ENCODE peak calls at places on chromosomes 11 and 22, in nine cellular contexts. Q is lower lobe of right lung, D is keratinocyte, V is tibial nerve, O is vagina, F is uterus, U is left lung, H is GM12865, Y is neural crest cell. S is an unnamed sample.

GRCh38 chr11:90113541-90113940 is 20.9 kb upstream of the NAALAD2 start:
- DNase-seq in Q (no peak), D (no peak), V (no peak), O (no peak), F (no peak), U (no peak), H (no peak), Y (no peak), S (no peak)

GRCh38 chr11:3087821-3088800 is 30.9 kb upstream of the CARS1 start:
- DNase-seq in Q (no peak), D (no peak), V (no peak), O (no peak), F (no peak), U (no peak), H (no peak), Y (no peak), S (no peak)

GRCh38 chr22:41350087-41350486 is 31.7 kb upstream of the TEF start:
- DNase-seq in Q (no peak), D (no peak), V (no peak), O (no peak), F (no peak), U (no peak), H (no peak), Y (no peak), S (no peak)

GRCh38 chr22:29148036-29148435 is 57.7 kb upstream of the EMID1 start:
- DNase-seq in Q (no peak), D (no peak), V (no peak), O (no peak), F (no peak), U (peak; percentile 3), H (no peak), Y (no peak), S (no peak)

GRCh38 chr22:47777426-47777825 is 1015.0 kb downstream of the TBC1D22A start:
- DNase-seq in Q (no peak), D (no peak), V (no peak), O (no peak), F (no peak), U (no peak), H (no peak), Y (no peak), S (no peak)

GRCh38 chr11:75283391-75283931 is 42.9 kb downstream of the TPBGL start:
- DNase-seq in Q (no peak), D (no peak), V (no peak), O (no peak), F (no peak), U (no peak), H (no peak), Y (no peak), S (no peak)

GRCh38 chr11:127247261-127247660 is 246.7 kb upstream of the KIRREL3 start:
- DNase-seq in Q (no peak), D (no peak), V (no peak), O (no peak), F (no peak), U (no peak), H (no peak), Y (no peak), S (no peak)

GRCh38 chr11:75577198-75577597 is 15.1 kb downstream of the SERPINH1 start:
- DNase-seq in Q (peak; percentile 69), D (no peak), V (peak; percentile 40), O (no peak), F (peak; percentile 69), U (no peak), H (no peak), Y (peak; percentile 52), S (no peak)

GRCh38 chr11:112614605-112615004 is 346.6 kb upstream of the NCAM1 start:
- DNase-seq in Q (no peak), D (peak; percentile 45), V (no peak), O (no peak), F (no peak), U (no peak), H (no peak), Y (no peak), S (no peak)

GRCh38 chr11:11313426-11313825 is 39.6 kb downstream of the CSNK2A3 start:
- DNase-seq in Q (peak; percentile 58), D (peak; percentile 50), V (no peak), O (no peak), F (no peak), U (peak; percentile 65), H (no peak), Y (no peak), S (no peak)

DNA sequence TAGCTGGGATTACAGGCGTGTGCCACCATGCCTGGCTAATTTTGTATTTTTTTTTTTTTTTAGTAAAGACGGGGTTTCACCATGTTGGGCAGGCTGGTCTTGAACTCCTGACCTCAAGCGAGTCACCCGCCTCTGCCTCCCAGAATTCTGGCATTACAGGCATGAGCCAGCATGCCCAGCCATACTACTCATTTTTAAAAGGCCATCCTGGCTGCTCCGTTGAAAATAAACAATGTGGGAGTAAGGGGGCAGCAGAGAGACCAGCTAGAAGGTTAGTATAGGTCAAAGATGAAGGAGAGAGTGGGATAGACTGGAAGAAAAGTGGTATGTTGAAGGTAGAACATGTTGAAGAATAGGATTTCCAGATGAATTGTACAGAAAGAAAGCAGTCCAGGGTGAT is 17.6 kb upstream of the LIN7C start:
- DNase-seq in Q (no peak), D (no peak), V (no peak), O (no peak), F (no peak), U (no peak), H (no peak), Y (no peak), S (no peak)
- TF ChIP-seq CTCF in Q (no peak), D (peak; percentile 27), V (no peak), O (no peak), F (no peak), U (no peak), H (no peak), Y (peak; percentile 27), S (no peak)

GRCh38 chr11:114367244-114367957 is 32.9 kb downstream of the C11orf71 start:
- DNase-seq in Q (no peak), D (no peak), V (no peak), O (no peak), F (no peak), U (no peak), H (no peak), Y (no peak), S (no peak)
- TF ChIP-seq CTCF in Q (no peak), D (no peak), V (no peak), O (no peak), F (no peak), U (no peak), H (no peak), Y (no peak), S (no peak)

GRCh38 chr11:45805305-45806071 is 539 bp downstream of the SLC35C1 start:
- DNase-seq in Q (peak; percentile 55), D (peak; percentile 9), V (no peak), O (no peak), F (peak; percentile 33), U (peak; percentile 62), H (peak; percentile 23), Y (peak; percentile 17), S (no peak)
- TF ChIP-seq CTCF in Q (no peak), D (no peak), V (no peak), O (no peak), F (no peak), U (no peak), H (no peak), Y (no peak), S (no peak)

GRCh38 chr11:45625611-45626010 is 39.8 kb downstream of the CHST1 start:
- DNase-seq in Q (no peak), D (no peak), V (no peak), O (no peak), F (no peak), U (no peak), H (no peak), Y (no peak), S (no peak)
- TF ChIP-seq CTCF in Q (no peak), D (no peak), V (no peak), O (no peak), F (no peak), U (no peak), H (no peak), Y (no peak), S (no peak)